ENCODE peak calls at places on chromosomes 1 and 21, in nine cellular contexts. M is NCI-H69, H is AML-193, Y is amniotic stem cell, W is GM04503, T is coronary artery, N is NCI-H1105, C is GM19239, K is caudate nucleus. E is an unnamed sample.

GRCh38 chr1:180981596-180982387 is 40.9 kb downstream of the STX6 start:
- DNase-seq in M (no peak), H (no peak), Y (no peak), W (no peak), T (no peak), N (no peak), C (peak; percentile 53), K (no peak), E (peak; percentile 87)

GRCh38 chr1:100360790-100361232 is 8.5 kb downstream of the CDC14A start:
- DNase-seq in M (peak; percentile 84), H (no peak), Y (no peak), W (no peak), T (no peak), N (no peak), C (no peak), K (no peak), E (no peak)

GRCh38 chr1:9316080-9316444 is 23.4 kb downstream of the SPSB1 start:
- DNase-seq in M (no peak), H (no peak), Y (no peak), W (no peak), T (no peak), N (no peak), C (no peak), K (no peak), E (no peak)

GRCh38 chr1:167630568-167631385 is 745 bp downstream of the RCSD1 start:
- DNase-seq in M (no peak), H (peak; percentile 14), Y (no peak), W (no peak), T (no peak), N (no peak), C (peak; percentile 59), K (no peak), E (no peak)

GRCh38 chr1:99266731-99267130 is 2.4 kb downstream of the PLPPR4 start:
- DNase-seq in M (no peak), H (no peak), Y (peak; percentile 44), W (peak; percentile 82), T (no peak), N (no peak), C (no peak), K (no peak), E (no peak)

GRCh38 chr1:9128161-9128519 is 762 bp downstream of the GPR157 start:
- DNase-seq in M (no peak), H (peak; percentile 10), Y (no peak), W (no peak), T (peak; percentile 78), N (no peak), C (no peak), K (no peak), E (no peak)

GRCh38 chr1:151905070-151905442 is 4.3 kb downstream of the THEM4 start:
- DNase-seq in M (no peak), H (no peak), Y (no peak), W (no peak), T (no peak), N (no peak), C (no peak), K (no peak), E (no peak)

GRCh38 chr21:29777155-29777554 is 162.6 kb downstream of the GRIK1 start:
- DNase-seq in M (no peak), H (no peak), Y (no peak), W (no peak), T (no peak), N (no peak), C (no peak), K (no peak), E (no peak)

GRCh38 chr1:162849711-162850110 is 11.3 kb downstream of the CCDC190 start:
- DNase-seq in M (no peak), H (no peak), Y (no peak), W (no peak), T (no peak), N (no peak), C (no peak), K (no peak), E (no peak)

GRCh38 chr1:232983375-232983774 is 33.0 kb downstream of the NTPCR start:
- DNase-seq in M (no peak), H (no peak), Y (no peak), W (no peak), T (no peak), N (no peak), C (no peak), K (no peak), E (no peak)

GRCh38 chr1:2290171-2290578 is 62.1 kb downstream of the SKI start:
- DNase-seq in M (no peak), H (peak; percentile 62), Y (no peak), W (no peak), T (no peak), N (no peak), C (no peak), K (no peak), E (no peak)

GRCh38 chr1:89948726-89949345 is 46.1 kb upstream of the ZNF326 start:
- DNase-seq in M (no peak), H (no peak), Y (no peak), W (no peak), T (no peak), N (no peak), C (no peak), K (no peak), E (no peak)

GRCh38 chr1:156433032-156433431 is 64.0 kb downstream of the RHBG start:
- DNase-seq in M (no peak), H (no peak), Y (no peak), W (no peak), T (no peak), N (no peak), C (no peak), K (no peak), E (no peak)

GRCh38 chr1:95171270-95172245 is 54.4 kb downstream of the TLCD4 start:
- DNase-seq in M (no peak), H (no peak), Y (no peak), W (no peak), T (no peak), N (no peak), C (no peak), K (no peak), E (no peak)

GRCh38 chr1:161913482-161914140 is 110.1 kb downstream of the OLFML2B start:
- DNase-seq in M (no peak), H (no peak), Y (no peak), W (no peak), T (no peak), N (no peak), C (no peak), K (no peak), E (no peak)

E was measured in esophagus muscularis mucosa.